ENCODE peak calls at places on chromosomes 5 and 9, in ten cellular contexts. One of them, this sample, is unnamed.

GRCh38 chr9:73270967-73271722 is 119.5 kb downstream of the ANXA1 start:
- DNase-seq in stimulated activated CD8-positive, alpha-beta memory T cell treated with anti-CD3 and anti-CD28 coated beads, Interleukin-2, amount 100 ng/mL, for 48 hours: no peak
- DNase-seq in brain microvascular endothelial cell: peak
- DNase-seq in fibroblast of mammary gland: peak
- DNase-seq in lower lobe of right lung: no peak
- DNase-seq in bronchial epithelial cell: peak
- DNase-seq in fibroblast of lung: peak
- DNase-seq in EL: peak
- DNase-seq in activated effector memory CD4-positive, alpha-beta T cell treated with Interleukin-2 at 50 U/mL for 16 hours: no peak
- DNase-seq in activated naive CD8-positive, alpha-beta T cell treated with anti-CD3 and anti-CD28 coated beads for 36 hours: no peak
- DNase-seq in this sample: no peak

GRCh38 chr9:104903609-104904008 is 24.3 kb downstream of the ABCA1 start:
- DNase-seq in fibroblast of lung: no peak
- DNase-seq in activated effector memory CD4-positive, alpha-beta T cell treated with Interleukin-2 at 50 U/mL for 16 hours: no peak
- DNase-seq in lower lobe of right lung: no peak
- DNase-seq in fibroblast of mammary gland: peak
- DNase-seq in brain microvascular endothelial cell: peak
- DNase-seq in EL: peak
- DNase-seq in activated naive CD8-positive, alpha-beta T cell treated with anti-CD3 and anti-CD28 coated beads for 36 hours: no peak
- DNase-seq in bronchial epithelial cell: no peak
- DNase-seq in stimulated activated CD8-positive, alpha-beta memory T cell treated with anti-CD3 and anti-CD28 coated beads, Interleukin-2, amount 100 ng/mL, for 48 hours: no peak
- DNase-seq in this sample: no peak

GRCh38 chr5:43110606-43111170 is 10.0 kb upstream of the ZNF131 start:
- DNase-seq in brain microvascular endothelial cell: no peak
- DNase-seq in EL: no peak
- DNase-seq in activated effector memory CD4-positive, alpha-beta T cell treated with Interleukin-2 at 50 U/mL for 16 hours: no peak
- DNase-seq in fibroblast of mammary gland: no peak
- DNase-seq in lower lobe of right lung: no peak
- DNase-seq in activated naive CD8-positive, alpha-beta T cell treated with anti-CD3 and anti-CD28 coated beads for 36 hours: peak
- DNase-seq in bronchial epithelial cell: peak
- DNase-seq in fibroblast of lung: no peak
- DNase-seq in stimulated activated CD8-positive, alpha-beta memory T cell treated with anti-CD3 and anti-CD28 coated beads, Interleukin-2, amount 100 ng/mL, for 48 hours: no peak
- DNase-seq in this sample: no peak

GRCh38 chr5:36919238-36919637 is 42.7 kb downstream of the NIPBL start:
- DNase-seq in bronchial epithelial cell: no peak
- DNase-seq in activated effector memory CD4-positive, alpha-beta T cell treated with Interleukin-2 at 50 U/mL for 16 hours: no peak
- DNase-seq in brain microvascular endothelial cell: no peak
- DNase-seq in EL: no peak
- DNase-seq in lower lobe of right lung: no peak
- DNase-seq in fibroblast of mammary gland: no peak
- DNase-seq in activated naive CD8-positive, alpha-beta T cell treated with anti-CD3 and anti-CD28 coated beads for 36 hours: no peak
- DNase-seq in fibroblast of lung: no peak
- DNase-seq in stimulated activated CD8-positive, alpha-beta memory T cell treated with anti-CD3 and anti-CD28 coated beads, Interleukin-2, amount 100 ng/mL, for 48 hours: no peak
- DNase-seq in this sample: no peak

GRCh38 chr9:5920860-5921328 is 30.2 kb downstream of the MLANA start:
- DNase-seq in activated naive CD8-positive, alpha-beta T cell treated with anti-CD3 and anti-CD28 coated beads for 36 hours: no peak
- DNase-seq in stimulated activated CD8-positive, alpha-beta memory T cell treated with anti-CD3 and anti-CD28 coated beads, Interleukin-2, amount 100 ng/mL, for 48 hours: no peak
- DNase-seq in bronchial epithelial cell: no peak
- DNase-seq in fibroblast of lung: no peak
- DNase-seq in activated effector memory CD4-positive, alpha-beta T cell treated with Interleukin-2 at 50 U/mL for 16 hours: no peak
- DNase-seq in lower lobe of right lung: no peak
- DNase-seq in EL: peak
- DNase-seq in brain microvascular endothelial cell: no peak
- DNase-seq in fibroblast of mammary gland: peak
- DNase-seq in this sample: no peak

GRCh38 chr5:133242221-133242835 is 190.5 kb downstream of the HSPA4 start:
- DNase-seq in brain microvascular endothelial cell: no peak
- DNase-seq in fibroblast of lung: no peak
- DNase-seq in bronchial epithelial cell: no peak
- DNase-seq in activated naive CD8-positive, alpha-beta T cell treated with anti-CD3 and anti-CD28 coated beads for 36 hours: no peak
- DNase-seq in fibroblast of mammary gland: no peak
- DNase-seq in stimulated activated CD8-positive, alpha-beta memory T cell treated with anti-CD3 and anti-CD28 coated beads, Interleukin-2, amount 100 ng/mL, for 48 hours: no peak
- DNase-seq in activated effector memory CD4-positive, alpha-beta T cell treated with Interleukin-2 at 50 U/mL for 16 hours: no peak
- DNase-seq in EL: no peak
- DNase-seq in lower lobe of right lung: no peak
- DNase-seq in this sample: no peak

GRCh38 chr5:102453716-102454115 is 45.1 kb downstream of the SLCO6A1 start:
- DNase-seq in fibroblast of mammary gland: no peak
- DNase-seq in activated effector memory CD4-positive, alpha-beta T cell treated with Interleukin-2 at 50 U/mL for 16 hours: no peak
- DNase-seq in fibroblast of lung: no peak
- DNase-seq in activated naive CD8-positive, alpha-beta T cell treated with anti-CD3 and anti-CD28 coated beads for 36 hours: no peak
- DNase-seq in EL: peak
- DNase-seq in stimulated activated CD8-positive, alpha-beta memory T cell treated with anti-CD3 and anti-CD28 coated beads, Interleukin-2, amount 100 ng/mL, for 48 hours: no peak
- DNase-seq in bronchial epithelial cell: no peak
- DNase-seq in brain microvascular endothelial cell: no peak
- DNase-seq in lower lobe of right lung: no peak
- DNase-seq in this sample: no peak

GRCh38 chr5:126531543-126532120 is 63.4 kb downstream of the ALDH7A1 start:
- DNase-seq in EL: no peak
- DNase-seq in fibroblast of mammary gland: peak
- DNase-seq in activated effector memory CD4-positive, alpha-beta T cell treated with Interleukin-2 at 50 U/mL for 16 hours: no peak
- DNase-seq in activated naive CD8-positive, alpha-beta T cell treated with anti-CD3 and anti-CD28 coated beads for 36 hours: no peak
- DNase-seq in lower lobe of right lung: no peak
- DNase-seq in fibroblast of lung: peak
- DNase-seq in brain microvascular endothelial cell: no peak
- DNase-seq in bronchial epithelial cell: no peak
- DNase-seq in stimulated activated CD8-positive, alpha-beta memory T cell treated with anti-CD3 and anti-CD28 coated beads, Interleukin-2, amount 100 ng/mL, for 48 hours: no peak
- DNase-seq in this sample: no peak

GRCh38 chr5:79774171-79774854 is 84.7 kb downstream of the CMYA5 start:
- DNase-seq in fibroblast of lung: no peak
- DNase-seq in fibroblast of mammary gland: peak
- DNase-seq in activated naive CD8-positive, alpha-beta T cell treated with anti-CD3 and anti-CD28 coated beads for 36 hours: peak
- DNase-seq in activated effector memory CD4-positive, alpha-beta T cell treated with Interleukin-2 at 50 U/mL for 16 hours: no peak
- DNase-seq in lower lobe of right lung: no peak
- DNase-seq in stimulated activated CD8-positive, alpha-beta memory T cell treated with anti-CD3 and anti-CD28 coated beads, Interleukin-2, amount 100 ng/mL, for 48 hours: no peak
- DNase-seq in brain microvascular endothelial cell: no peak
- DNase-seq in EL: peak
- DNase-seq in bronchial epithelial cell: peak
- DNase-seq in this sample: no peak

GRCh38 chr5:179126506-179126991 is 66.4 kb downstream of the ZNF354C start:
- DNase-seq in activated effector memory CD4-positive, alpha-beta T cell treated with Interleukin-2 at 50 U/mL for 16 hours: no peak
- DNase-seq in fibroblast of lung: no peak
- DNase-seq in EL: no peak
- DNase-seq in fibroblast of mammary gland: no peak
- DNase-seq in lower lobe of right lung: peak
- DNase-seq in activated naive CD8-positive, alpha-beta T cell treated with anti-CD3 and anti-CD28 coated beads for 36 hours: no peak
- DNase-seq in bronchial epithelial cell: no peak
- DNase-seq in brain microvascular endothelial cell: no peak
- DNase-seq in stimulated activated CD8-positive, alpha-beta memory T cell treated with anti-CD3 and anti-CD28 coated beads, Interleukin-2, amount 100 ng/mL, for 48 hours: no peak
- DNase-seq in this sample: no peak

GRCh38 chr9:101166717-101167116 is 138.2 kb downstream of the PLPPR1 start:
- DNase-seq in stimulated activated CD8-positive, alpha-beta memory T cell treated with anti-CD3 and anti-CD28 coated beads, Interleukin-2, amount 100 ng/mL, for 48 hours: no peak
- DNase-seq in brain microvascular endothelial cell: no peak
- DNase-seq in EL: no peak
- DNase-seq in bronchial epithelial cell: no peak
- DNase-seq in lower lobe of right lung: no peak
- DNase-seq in fibroblast of lung: no peak
- DNase-seq in activated effector memory CD4-positive, alpha-beta T cell treated with Interleukin-2 at 50 U/mL for 16 hours: no peak
- DNase-seq in fibroblast of mammary gland: no peak
- DNase-seq in activated naive CD8-positive, alpha-beta T cell treated with anti-CD3 and anti-CD28 coated beads for 36 hours: no peak
- DNase-seq in this sample: no peak

GRCh38 chr5:74543162-74543995 is 97.1 kb downstream of the ENC1 start:
- DNase-seq in stimulated activated CD8-positive, alpha-beta memory T cell treated with anti-CD3 and anti-CD28 coated beads, Interleukin-2, amount 100 ng/mL, for 48 hours: no peak
- DNase-seq in bronchial epithelial cell: peak
- DNase-seq in activated naive CD8-positive, alpha-beta T cell treated with anti-CD3 and anti-CD28 coated beads for 36 hours: no peak
- DNase-seq in brain microvascular endothelial cell: peak
- DNase-seq in EL: peak
- DNase-seq in fibroblast of mammary gland: peak
- DNase-seq in activated effector memory CD4-positive, alpha-beta T cell treated with Interleukin-2 at 50 U/mL for 16 hours: no peak
- DNase-seq in lower lobe of right lung: no peak
- DNase-seq in fibroblast of lung: peak
- DNase-seq in this sample: no peak

GRCh38 chr5:2132497-2132847 is 249.7 kb upstream of the IRX4 start:
- DNase-seq in EL: no peak
- DNase-seq in bronchial epithelial cell: no peak
- DNase-seq in brain microvascular endothelial cell: no peak
- DNase-seq in activated effector memory CD4-positive, alpha-beta T cell treated with Interleukin-2 at 50 U/mL for 16 hours: no peak
- DNase-seq in fibroblast of mammary gland: no peak
- DNase-seq in fibroblast of lung: no peak
- DNase-seq in activated naive CD8-positive, alpha-beta T cell treated with anti-CD3 and anti-CD28 coated beads for 36 hours: no peak
- DNase-seq in lower lobe of right lung: no peak
- DNase-seq in stimulated activated CD8-positive, alpha-beta memory T cell treated with anti-CD3 and anti-CD28 coated beads, Interleukin-2, amount 100 ng/mL, for 48 hours: no peak
- DNase-seq in this sample: no peak

GRCh38 chr5:108654042-108654441 is 93.7 kb upstream of the FER start:
- DNase-seq in activated naive CD8-positive, alpha-beta T cell treated with anti-CD3 and anti-CD28 coated beads for 36 hours: no peak
- DNase-seq in brain microvascular endothelial cell: no peak
- DNase-seq in bronchial epithelial cell: peak
- DNase-seq in fibroblast of lung: peak
- DNase-seq in EL: peak
- DNase-seq in activated effector memory CD4-positive, alpha-beta T cell treated with Interleukin-2 at 50 U/mL for 16 hours: no peak
- DNase-seq in lower lobe of right lung: no peak
- DNase-seq in stimulated activated CD8-positive, alpha-beta memory T cell treated with anti-CD3 and anti-CD28 coated beads, Interleukin-2, amount 100 ng/mL, for 48 hours: no peak
- DNase-seq in fibroblast of mammary gland: peak
- DNase-seq in this sample: no peak

GRCh38 chr9:112764837-112765236 is 14.3 kb downstream of the SNX30 start:
- DNase-seq in EL: no peak
- DNase-seq in activated naive CD8-positive, alpha-beta T cell treated with anti-CD3 and anti-CD28 coated beads for 36 hours: no peak
- DNase-seq in activated effector memory CD4-positive, alpha-beta T cell treated with Interleukin-2 at 50 U/mL for 16 hours: no peak
- DNase-seq in brain microvascular endothelial cell: no peak
- DNase-seq in fibroblast of lung: no peak
- DNase-seq in stimulated activated CD8-positive, alpha-beta memory T cell treated with anti-CD3 and anti-CD28 coated beads, Interleukin-2, amount 100 ng/mL, for 48 hours: no peak
- DNase-seq in bronchial epithelial cell: no peak
- DNase-seq in fibroblast of mammary gland: no peak
- DNase-seq in lower lobe of right lung: no peak
- DNase-seq in this sample: no peak

GRCh38 chr9:37676411-37676830 is 25.7 kb downstream of the FRMPD1 start:
- DNase-seq in fibroblast of mammary gland: no peak
- DNase-seq in activated naive CD8-positive, alpha-beta T cell treated with anti-CD3 and anti-CD28 coated beads for 36 hours: no peak
- DNase-seq in fibroblast of lung: no peak
- DNase-seq in bronchial epithelial cell: no peak
- DNase-seq in brain microvascular endothelial cell: no peak
- DNase-seq in stimulated activated CD8-positive, alpha-beta memory T cell treated with anti-CD3 and anti-CD28 coated beads, Interleukin-2, amount 100 ng/mL, for 48 hours: no peak
- DNase-seq in EL: no peak
- DNase-seq in lower lobe of right lung: no peak
- DNase-seq in activated effector memory CD4-positive, alpha-beta T cell treated with Interleukin-2 at 50 U/mL for 16 hours: no peak
- DNase-seq in this sample: no peak

GRCh38 chr9:89850633-89851325 is 246.0 kb downstream of the GADD45G start:
- DNase-seq in lower lobe of right lung: peak
- DNase-seq in bronchial epithelial cell: peak
- DNase-seq in fibroblast of lung: peak
- DNase-seq in activated naive CD8-positive, alpha-beta T cell treated with anti-CD3 and anti-CD28 coated beads for 36 hours: no peak
- DNase-seq in EL: no peak
- DNase-seq in activated effector memory CD4-positive, alpha-beta T cell treated with Interleukin-2 at 50 U/mL for 16 hours: no peak
- DNase-seq in brain microvascular endothelial cell: peak
- DNase-seq in fibroblast of mammary gland: peak
- DNase-seq in stimulated activated CD8-positive, alpha-beta memory T cell treated with anti-CD3 and anti-CD28 coated beads, Interleukin-2, amount 100 ng/mL, for 48 hours: no peak
- DNase-seq in this sample: no peak

GRCh38 chr5:98993512-98993911 is 64.7 kb upstream of the CHD1 start:
- DNase-seq in brain microvascular endothelial cell: no peak
- DNase-seq in fibroblast of lung: no peak
- DNase-seq in stimulated activated CD8-positive, alpha-beta memory T cell treated with anti-CD3 and anti-CD28 coated beads, Interleukin-2, amount 100 ng/mL, for 48 hours: no peak
- DNase-seq in activated naive CD8-positive, alpha-beta T cell treated with anti-CD3 and anti-CD28 coated beads for 36 hours: no peak
- DNase-seq in bronchial epithelial cell: no peak
- DNase-seq in activated effector memory CD4-positive, alpha-beta T cell treated with Interleukin-2 at 50 U/mL for 16 hours: no peak
- DNase-seq in fibroblast of mammary gland: no peak
- DNase-seq in EL: no peak
- DNase-seq in lower lobe of right lung: no peak
- DNase-seq in this sample: no peak

GRCh38 chr9:137110147-137110910 is 4.2 kb downstream of the DPP7 start:
- DNase-seq in stimulated activated CD8-positive, alpha-beta memory T cell treated with anti-CD3 and anti-CD28 coated beads, Interleukin-2, amount 100 ng/mL, for 48 hours: no peak
- DNase-seq in fibroblast of mammary gland: no peak
- DNase-seq in activated naive CD8-positive, alpha-beta T cell treated with anti-CD3 and anti-CD28 coated beads for 36 hours: no peak
- DNase-seq in bronchial epithelial cell: no peak
- DNase-seq in lower lobe of right lung: no peak
- DNase-seq in activated effector memory CD4-positive, alpha-beta T cell treated with Interleukin-2 at 50 U/mL for 16 hours: no peak
- DNase-seq in EL: no peak
- DNase-seq in brain microvascular endothelial cell: no peak
- DNase-seq in fibroblast of lung: no peak
- DNase-seq in this sample: no peak

GRCh38 chr5:609506-609905 is 2.6 kb upstream of the CEP72 start:
- DNase-seq in stimulated activated CD8-positive, alpha-beta memory T cell treated with anti-CD3 and anti-CD28 coated beads, Interleukin-2, amount 100 ng/mL, for 48 hours: no peak
- DNase-seq in fibroblast of mammary gland: no peak
- DNase-seq in lower lobe of right lung: no peak
- DNase-seq in bronchial epithelial cell: no peak
- DNase-seq in EL: no peak
- DNase-seq in activated naive CD8-positive, alpha-beta T cell treated with anti-CD3 and anti-CD28 coated beads for 36 hours: no peak
- DNase-seq in brain microvascular endothelial cell: no peak
- DNase-seq in fibroblast of lung: no peak
- DNase-seq in activated effector memory CD4-positive, alpha-beta T cell treated with Interleukin-2 at 50 U/mL for 16 hours: no peak
- DNase-seq in this sample: no peak

GRCh38 chr9:2496934-2497333 is 124.7 kb upstream of the VLDLR start:
- DNase-seq in activated effector memory CD4-positive, alpha-beta T cell treated with Interleukin-2 at 50 U/mL for 16 hours: no peak
- DNase-seq in fibroblast of lung: no peak
- DNase-seq in activated naive CD8-positive, alpha-beta T cell treated with anti-CD3 and anti-CD28 coated beads for 36 hours: no peak
- DNase-seq in brain microvascular endothelial cell: no peak
- DNase-seq in stimulated activated CD8-positive, alpha-beta memory T cell treated with anti-CD3 and anti-CD28 coated beads, Interleukin-2, amount 100 ng/mL, for 48 hours: no peak
- DNase-seq in bronchial epithelial cell: no peak
- DNase-seq in fibroblast of mammary gland: no peak
- DNase-seq in EL: no peak
- DNase-seq in lower lobe of right lung: no peak
- DNase-seq in this sample: no peak

GRCh38 chr5:95895771-95896170 is 65.9 kb downstream of the ELL2 start:
- DNase-seq in activated naive CD8-positive, alpha-beta T cell treated with anti-CD3 and anti-CD28 coated beads for 36 hours: no peak
- DNase-seq in brain microvascular endothelial cell: no peak
- DNase-seq in activated effector memory CD4-positive, alpha-beta T cell treated with Interleukin-2 at 50 U/mL for 16 hours: no peak
- DNase-seq in lower lobe of right lung: no peak
- DNase-seq in EL: no peak
- DNase-seq in fibroblast of lung: no peak
- DNase-seq in fibroblast of mammary gland: no peak
- DNase-seq in stimulated activated CD8-positive, alpha-beta memory T cell treated with anti-CD3 and anti-CD28 coated beads, Interleukin-2, amount 100 ng/mL, for 48 hours: no peak
- DNase-seq in bronchial epithelial cell: no peak
- DNase-seq in this sample: no peak

GRCh38 chr5:131671994-131672655 is 37.1 kb upstream of the RAPGEF6 start:
- DNase-seq in bronchial epithelial cell: no peak
- DNase-seq in EL: peak
- DNase-seq in stimulated activated CD8-positive, alpha-beta memory T cell treated with anti-CD3 and anti-CD28 coated beads, Interleukin-2, amount 100 ng/mL, for 48 hours: no peak
- DNase-seq in brain microvascular endothelial cell: peak
- DNase-seq in fibroblast of lung: peak
- DNase-seq in fibroblast of mammary gland: peak
- DNase-seq in lower lobe of right lung: no peak
- DNase-seq in activated effector memory CD4-positive, alpha-beta T cell treated with Interleukin-2 at 50 U/mL for 16 hours: no peak
- DNase-seq in activated naive CD8-positive, alpha-beta T cell treated with anti-CD3 and anti-CD28 coated beads for 36 hours: no peak
- DNase-seq in this sample: no peak

GRCh38 chr5:149550267-149550582 is 1.0 kb downstream of the CSNK1A1 start:
- DNase-seq in lower lobe of right lung: no peak
- DNase-seq in activated effector memory CD4-positive, alpha-beta T cell treated with Interleukin-2 at 50 U/mL for 16 hours: no peak
- DNase-seq in activated naive CD8-positive, alpha-beta T cell treated with anti-CD3 and anti-CD28 coated beads for 36 hours: no peak
- DNase-seq in fibroblast of lung: peak
- DNase-seq in EL: peak
- DNase-seq in stimulated activated CD8-positive, alpha-beta memory T cell treated with anti-CD3 and anti-CD28 coated beads, Interleukin-2, amount 100 ng/mL, for 48 hours: no peak
- DNase-seq in fibroblast of mammary gland: peak
- DNase-seq in brain microvascular endothelial cell: no peak
- DNase-seq in bronchial epithelial cell: peak
- DNase-seq in this sample: no peak

GRCh38 chr9:80556631-80557030 is 984.9 kb downstream of the TLE4 start:
- DNase-seq in lower lobe of right lung: no peak
- DNase-seq in activated naive CD8-positive, alpha-beta T cell treated with anti-CD3 and anti-CD28 coated beads for 36 hours: no peak
- DNase-seq in EL: no peak
- DNase-seq in bronchial epithelial cell: peak
- DNase-seq in fibroblast of mammary gland: peak
- DNase-seq in fibroblast of lung: peak
- DNase-seq in brain microvascular endothelial cell: no peak
- DNase-seq in stimulated activated CD8-positive, alpha-beta memory T cell treated with anti-CD3 and anti-CD28 coated beads, Interleukin-2, amount 100 ng/mL, for 48 hours: no peak
- DNase-seq in activated effector memory CD4-positive, alpha-beta T cell treated with Interleukin-2 at 50 U/mL for 16 hours: no peak
- DNase-seq in this sample: no peak

GRCh38 chr5:98839469-98840383 is 66.3 kb downstream of the RGMB start:
- DNase-seq in activated naive CD8-positive, alpha-beta T cell treated with anti-CD3 and anti-CD28 coated beads for 36 hours: peak
- DNase-seq in activated effector memory CD4-positive, alpha-beta T cell treated with Interleukin-2 at 50 U/mL for 16 hours: no peak
- DNase-seq in fibroblast of lung: peak
- DNase-seq in stimulated activated CD8-positive, alpha-beta memory T cell treated with anti-CD3 and anti-CD28 coated beads, Interleukin-2, amount 100 ng/mL, for 48 hours: no peak
- DNase-seq in lower lobe of right lung: no peak
- DNase-seq in brain microvascular endothelial cell: no peak
- DNase-seq in fibroblast of mammary gland: peak
- DNase-seq in EL: peak
- DNase-seq in bronchial epithelial cell: peak
- DNase-seq in this sample: no peak

GRCh38 chr5:112338681-112339337 is 80.3 kb downstream of the EPB41L4A start:
- DNase-seq in fibroblast of lung: no peak
- DNase-seq in stimulated activated CD8-positive, alpha-beta memory T cell treated with anti-CD3 and anti-CD28 coated beads, Interleukin-2, amount 100 ng/mL, for 48 hours: no peak
- DNase-seq in fibroblast of mammary gland: peak
- DNase-seq in lower lobe of right lung: no peak
- DNase-seq in activated effector memory CD4-positive, alpha-beta T cell treated with Interleukin-2 at 50 U/mL for 16 hours: no peak
- DNase-seq in brain microvascular endothelial cell: peak
- DNase-seq in EL: peak
- DNase-seq in bronchial epithelial cell: peak
- DNase-seq in activated naive CD8-positive, alpha-beta T cell treated with anti-CD3 and anti-CD28 coated beads for 36 hours: no peak
- DNase-seq in this sample: no peak

GRCh38 chr5:158874343-158874742 is 225.4 kb downstream of the EBF1 start:
- DNase-seq in activated effector memory CD4-positive, alpha-beta T cell treated with Interleukin-2 at 50 U/mL for 16 hours: no peak
- DNase-seq in stimulated activated CD8-positive, alpha-beta memory T cell treated with anti-CD3 and anti-CD28 coated beads, Interleukin-2, amount 100 ng/mL, for 48 hours: no peak
- DNase-seq in brain microvascular endothelial cell: no peak
- DNase-seq in bronchial epithelial cell: no peak
- DNase-seq in fibroblast of mammary gland: no peak
- DNase-seq in fibroblast of lung: no peak
- DNase-seq in EL: no peak
- DNase-seq in lower lobe of right lung: no peak
- DNase-seq in activated naive CD8-positive, alpha-beta T cell treated with anti-CD3 and anti-CD28 coated beads for 36 hours: no peak
- DNase-seq in this sample: no peak